ENCODE peak calls at places on chromosomes 2 and 18, in four cellular contexts. Q is endothelial cell of umbilical vein; S is A172; K is activated CD4-positive, alpha-beta memory T cell treated with anti-CD3 and anti-CD28 coated beads, Interleukin-2, amount 10 ng/mL, durations not matched to agents 7 days and 5 days. F is an unnamed sample.

GRCh38 chr2:176178271-176178806 is 10.1 kb upstream of the HOXD1 start:
- DNase-seq in Q (no peak), S (no peak), K (no peak), F (no peak)

GRCh38 chr2:10175441-10175840 is 52.9 kb downstream of the RRM2 start:
- DNase-seq in K (no peak), S (no peak), Q (no peak), F (no peak)

GRCh38 chr2:229852565-229852964 is 69.2 kb downstream of the TRIP12 start:
- DNase-seq in K (peak), Q (peak), S (no peak), F (peak)

GRCh38 chr18:10928971-10929373 is 220.4 kb downstream of the PIEZO2 start:
- DNase-seq in Q (no peak), K (no peak), S (peak), F (no peak)

GRCh38 chr2:150327546-150328495 is 159.6 kb downstream of the RND3 start:
- DNase-seq in K (no peak), Q (no peak), S (no peak), F (no peak)

GRCh38 chr2:36561223-36561944 is 36.6 kb downstream of the FEZ2 start:
- DNase-seq in Q (peak), S (peak), K (no peak), F (peak)

GRCh38 chr2:118374974-118375745 is 286.9 kb downstream of the INSIG2 start:
- DNase-seq in K (no peak), S (no peak), Q (no peak), F (no peak)

GRCh38 chr2:63729362-63729761 is 112.3 kb upstream of the UGP2 start:
- DNase-seq in Q (peak), K (no peak), S (no peak), F (no peak)

GRCh38 chr2:3457524-3458395 is 61.6 kb downstream of the ADI1 start:
- DNase-seq in S (no peak), Q (no peak), K (peak), F (no peak)

GRCh38 chr2:108587621-108588020 is 53.4 kb downstream of the LIMS1 start:
- DNase-seq in K (no peak), S (peak), Q (peak), F (no peak)

GRCh38 chr18:60746491-60746890 is 373.9 kb upstream of the MC4R start:
- DNase-seq in Q (peak), S (no peak), K (no peak), F (no peak)

GRCh38 chr2:60355849-60356261 is 197.6 kb downstream of the BCL11A start:
- DNase-seq in K (no peak), S (no peak), Q (no peak), F (no peak)

GRCh38 chr18:533995-534601 is 33.6 kb upstream of the COLEC12 start:
- DNase-seq in S (no peak), Q (no peak), K (no peak), F (no peak)

GRCh38 chr2:58479557-58480120 is 238.5 kb upstream of the FANCL start:
- DNase-seq in S (no peak), Q (no peak), K (no peak), F (peak)

GRCh38 chr2:16127958-16128357 is 187.6 kb downstream of the MYCN start:
- DNase-seq in K (no peak), Q (no peak), S (no peak), F (no peak)

GRCh38 chr2:208493186-208493585 is 86.6 kb downstream of the PTH2R start:
- DNase-seq in S (no peak), Q (no peak), K (no peak), F (no peak)

GRCh38 chr18:389658-390357 is 110.7 kb downstream of the COLEC12 start:
- DNase-seq in Q (no peak), K (no peak), S (no peak), F (no peak)

GRCh38 chr18:34223164-34223892 is 1.4 kb downstream of the NOL4 start:
- DNase-seq in S (no peak), K (no peak), Q (no peak), F (no peak)

GRCh38 chr18:49812321-49813070 is 837 bp downstream of the ACAA2 start:
- DNase-seq in Q (peak), K (no peak), S (no peak), F (no peak)

GRCh38 chr2:31467426-31467825 is 52.9 kb upstream of the XDH start:
- DNase-seq in S (no peak), Q (no peak), K (no peak), F (no peak)

GRCh38 chr18:35707247-35707646 is 125.7 kb downstream of the GALNT1 start:
- DNase-seq in K (no peak), S (no peak), Q (no peak), F (no peak)